ENCODE peak calls at places on chromosomes 16 and 17, in nine cellular contexts. One of them, this sample, is unnamed.

GRCh38 chr17:4485676-4486646 is 12.7 kb upstream of the SPNS2 start:
- DNase-seq in endodermal cell: peak; percentile 49
- DNase-seq in left ventricle myocardium inferior: no peak
- DNase-seq in HCT116: no peak
- DNase-seq in A549: no peak
- DNase-seq in body of pancreas: no peak
- DNase-seq in tibial nerve: no peak
- DNase-seq in lung: no peak
- DNase-seq in heart left ventricle: no peak
- DNase-seq in this sample: peak; percentile 38

GRCh38 chr16:21279501-21279900 is 1.4 kb upstream of the CRYM start:
- DNase-seq in endodermal cell: no peak
- DNase-seq in left ventricle myocardium inferior: no peak
- DNase-seq in HCT116: no peak
- DNase-seq in A549: no peak
- DNase-seq in body of pancreas: no peak
- DNase-seq in tibial nerve: no peak
- DNase-seq in lung: no peak
- DNase-seq in heart left ventricle: no peak
- DNase-seq in this sample: no peak

GRCh38 chr17:15289285-15290185 is 24.4 kb upstream of the PMP22 start:
- DNase-seq in endodermal cell: no peak
- DNase-seq in left ventricle myocardium inferior: no peak
- DNase-seq in HCT116: no peak
- DNase-seq in A549: peak; percentile 97
- DNase-seq in body of pancreas: no peak
- DNase-seq in tibial nerve: no peak
- DNase-seq in lung: no peak
- DNase-seq in heart left ventricle: no peak
- DNase-seq in this sample: no peak

GRCh38 chr16:80594756-80595155 is 54.0 kb downstream of the DYNLRB2 start:
- DNase-seq in endodermal cell: peak; percentile 22
- DNase-seq in left ventricle myocardium inferior: no peak
- DNase-seq in HCT116: no peak
- DNase-seq in A549: no peak
- DNase-seq in body of pancreas: no peak
- DNase-seq in tibial nerve: no peak
- DNase-seq in lung: no peak
- DNase-seq in heart left ventricle: no peak
- DNase-seq in this sample: no peak

GRCh38 chr17:69452664-69453260 is 38.3 kb downstream of the MAP2K6 start:
- DNase-seq in endodermal cell: peak; percentile 38
- DNase-seq in left ventricle myocardium inferior: no peak
- DNase-seq in HCT116: no peak
- DNase-seq in A549: no peak
- DNase-seq in body of pancreas: no peak
- DNase-seq in tibial nerve: no peak
- DNase-seq in lung: no peak
- DNase-seq in heart left ventricle: no peak
- DNase-seq in this sample: no peak

GRCh38 chr17:41588126-41588810 is 1.6 kb upstream of the KRT14 start:
- DNase-seq in endodermal cell: no peak
- DNase-seq in left ventricle myocardium inferior: no peak
- DNase-seq in HCT116: no peak
- DNase-seq in A549: no peak
- DNase-seq in body of pancreas: no peak
- DNase-seq in tibial nerve: no peak
- DNase-seq in lung: no peak
- DNase-seq in heart left ventricle: no peak
- DNase-seq in this sample: no peak

GRCh38 chr16:86324320-86324719 is 186.0 kb upstream of the FOXF1 start:
- DNase-seq in endodermal cell: no peak
- DNase-seq in left ventricle myocardium inferior: no peak
- DNase-seq in HCT116: no peak
- DNase-seq in A549: no peak
- DNase-seq in body of pancreas: no peak
- DNase-seq in tibial nerve: no peak
- DNase-seq in lung: no peak
- DNase-seq in heart left ventricle: no peak
- DNase-seq in this sample: no peak

GRCh38 chr16:2516391-2517240 is 2.9 kb downstream of the ATP6V0C start:
- DNase-seq in endodermal cell: peak; percentile 47
- DNase-seq in left ventricle myocardium inferior: no peak
- DNase-seq in HCT116: no peak
- DNase-seq in A549: no peak
- DNase-seq in body of pancreas: peak; percentile 53
- DNase-seq in tibial nerve: no peak
- DNase-seq in lung: peak; percentile 49
- DNase-seq in heart left ventricle: peak; percentile 25
- DNase-seq in this sample: no peak

GRCh38 chr17:38874505-38875419 is 4.9 kb downstream of the LASP1 start:
- DNase-seq in endodermal cell: peak; percentile 53
- DNase-seq in left ventricle myocardium inferior: no peak
- DNase-seq in HCT116: no peak
- DNase-seq in A549: no peak
- DNase-seq in body of pancreas: no peak
- DNase-seq in tibial nerve: no peak
- DNase-seq in lung: no peak
- DNase-seq in heart left ventricle: no peak
- DNase-seq in this sample: no peak

GRCh38 chr17:38871992-38872605 is 2.2 kb downstream of the LASP1 start:
- DNase-seq in endodermal cell: no peak
- DNase-seq in left ventricle myocardium inferior: no peak
- DNase-seq in HCT116: no peak
- DNase-seq in A549: no peak
- DNase-seq in body of pancreas: no peak
- DNase-seq in tibial nerve: no peak
- DNase-seq in lung: no peak
- DNase-seq in heart left ventricle: no peak
- DNase-seq in this sample: no peak

GRCh38 chr17:38871247-38871991 is 1.6 kb downstream of the LASP1 start:
- DNase-seq in endodermal cell: peak; percentile 91
- DNase-seq in left ventricle myocardium inferior: peak; percentile 50
- DNase-seq in HCT116: no peak
- DNase-seq in A549: peak; percentile 94
- DNase-seq in body of pancreas: peak; percentile 94
- DNase-seq in tibial nerve: peak; percentile 77
- DNase-seq in lung: peak; percentile 80
- DNase-seq in heart left ventricle: peak; percentile 58
- DNase-seq in this sample: peak; percentile 68

GRCh38 chr17:38873646-38874380 is 4.0 kb downstream of the LASP1 start:
- DNase-seq in endodermal cell: peak; percentile 52
- DNase-seq in left ventricle myocardium inferior: no peak
- DNase-seq in HCT116: no peak
- DNase-seq in A549: peak; percentile 66
- DNase-seq in body of pancreas: no peak
- DNase-seq in tibial nerve: no peak
- DNase-seq in lung: no peak
- DNase-seq in heart left ventricle: no peak
- DNase-seq in this sample: no peak

DNA sequence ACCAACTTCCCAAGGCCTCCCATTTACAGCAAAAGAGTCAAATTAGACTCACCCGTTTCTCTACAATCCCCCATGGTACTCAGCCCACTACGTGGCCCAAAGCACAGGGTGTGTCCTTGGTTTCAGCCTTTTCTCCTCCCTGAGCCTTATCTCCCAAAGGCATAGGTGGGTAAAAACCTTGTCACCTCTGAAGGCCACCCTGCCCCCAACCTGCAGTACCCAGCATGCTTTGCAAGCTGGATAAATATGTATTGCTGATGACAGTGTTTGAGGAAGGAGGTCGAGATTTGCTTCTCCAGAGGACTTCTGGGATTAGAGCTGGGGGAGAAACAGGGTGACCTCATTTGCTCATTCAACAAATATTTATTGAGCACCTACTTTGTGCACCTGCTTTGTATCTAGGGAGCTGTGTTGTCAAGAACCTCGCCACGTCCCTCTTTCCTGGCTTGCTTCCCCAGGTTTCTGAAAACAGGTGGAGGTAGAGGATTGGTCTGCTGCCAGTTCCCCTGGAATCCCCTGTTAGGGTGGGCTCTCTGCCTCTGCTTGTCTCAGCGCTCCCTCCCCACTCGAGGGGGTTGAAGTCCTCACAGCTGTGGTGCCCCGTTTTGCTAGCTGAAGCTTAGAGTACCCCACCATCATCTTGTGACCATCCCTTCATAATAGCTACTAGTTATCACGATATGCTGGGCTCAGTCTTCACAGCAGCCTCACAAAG is 3.0 kb downstream of the LASP1 start:
- DNase-seq in endodermal cell: peak; percentile 57
- DNase-seq in left ventricle myocardium inferior: no peak
- DNase-seq in HCT116: no peak
- DNase-seq in A549: peak; percentile 61
- DNase-seq in body of pancreas: peak; percentile 88
- DNase-seq in tibial nerve: no peak
- DNase-seq in lung: no peak
- DNase-seq in heart left ventricle: no peak
- DNase-seq in this sample: no peak
- H3K27ac ChIP-seq in endodermal cell: no peak overlapping the region
- H3K27ac ChIP-seq in left ventricle myocardium inferior: peak overlapping the region; percentile 97
- H3K27ac ChIP-seq in HCT116: peak overlapping the region; percentile 97
- H3K27ac ChIP-seq in A549: peak overlapping the region; percentile 98
- H3K27ac ChIP-seq in body of pancreas: peak overlapping the region; percentile 94
- H3K27ac ChIP-seq in tibial nerve: peak overlapping the region; percentile 28
- H3K27ac ChIP-seq in lung: no peak overlapping the region
- H3K27ac ChIP-seq in heart left ventricle: peak overlapping the region; percentile 97
- H3K27ac ChIP-seq in this sample: peak overlapping the region; percentile 69

GRCh38 chr17:57609878-57610270 is 135.2 kb downstream of the CCDC182 start:
- DNase-seq in endodermal cell: no peak
- DNase-seq in left ventricle myocardium inferior: no peak
- DNase-seq in HCT116: no peak
- DNase-seq in A549: no peak
- DNase-seq in body of pancreas: no peak
- DNase-seq in tibial nerve: no peak
- DNase-seq in lung: no peak
- DNase-seq in heart left ventricle: no peak
- DNase-seq in this sample: no peak

GRCh38 chr17:57607553-57608120 is 137.5 kb downstream of the CCDC182 start:
- DNase-seq in endodermal cell: no peak
- DNase-seq in left ventricle myocardium inferior: no peak
- DNase-seq in HCT116: no peak
- DNase-seq in A549: no peak
- DNase-seq in body of pancreas: no peak
- DNase-seq in tibial nerve: no peak
- DNase-seq in lung: no peak
- DNase-seq in heart left ventricle: no peak
- DNase-seq in this sample: no peak

GRCh38 chr17:57608369-57609124 is 136.6 kb downstream of the CCDC182 start:
- DNase-seq in endodermal cell: no peak
- DNase-seq in left ventricle myocardium inferior: no peak
- DNase-seq in HCT116: no peak
- DNase-seq in A549: no peak
- DNase-seq in body of pancreas: no peak
- DNase-seq in tibial nerve: no peak
- DNase-seq in lung: no peak
- DNase-seq in heart left ventricle: no peak
- DNase-seq in this sample: no peak

GRCh38 chr17:57606111-57606875 is 138.8 kb downstream of the CCDC182 start:
- DNase-seq in endodermal cell: no peak
- DNase-seq in left ventricle myocardium inferior: no peak
- DNase-seq in HCT116: no peak
- DNase-seq in A549: no peak
- DNase-seq in body of pancreas: no peak
- DNase-seq in tibial nerve: no peak
- DNase-seq in lung: no peak
- DNase-seq in heart left ventricle: no peak
- DNase-seq in this sample: no peak

DNA sequence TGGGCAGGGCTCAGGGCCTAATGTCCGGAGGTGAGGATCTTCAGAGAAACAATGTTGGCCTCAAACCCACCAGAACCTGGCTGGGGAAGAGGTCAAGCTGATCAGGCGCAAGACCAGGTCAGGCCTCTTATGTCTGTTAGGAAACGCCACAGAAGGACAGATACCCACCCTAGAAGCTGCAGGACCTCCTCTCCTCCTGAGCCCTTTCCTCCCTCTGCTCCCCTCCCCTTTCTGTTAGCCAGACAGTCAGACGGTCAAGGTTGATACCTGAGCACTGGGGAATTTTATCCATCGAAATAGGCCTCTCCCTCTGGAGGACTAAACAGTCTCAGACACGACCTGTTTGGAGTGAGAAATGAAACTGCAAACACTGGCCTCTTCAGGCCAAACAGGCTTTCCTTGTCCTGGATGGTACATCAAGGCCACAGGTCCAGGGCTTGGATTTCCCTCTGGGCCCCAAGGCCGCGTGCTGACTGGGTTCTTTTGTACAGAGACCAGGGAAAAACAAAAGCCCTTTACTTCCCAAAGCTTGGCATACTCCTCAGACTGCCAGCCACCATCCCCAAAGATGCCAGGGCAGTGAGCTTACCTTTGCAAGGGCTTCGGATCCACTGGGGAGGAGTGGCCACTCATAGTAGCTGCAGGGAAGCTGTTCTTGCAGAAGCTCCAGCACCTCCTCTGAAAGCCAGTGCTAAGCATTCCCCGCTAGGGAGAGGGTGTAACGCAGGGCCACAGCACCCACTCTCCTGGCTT is 135.8 kb downstream of the CCDC182 start:
- DNase-seq in endodermal cell: no peak
- DNase-seq in left ventricle myocardium inferior: no peak
- DNase-seq in HCT116: no peak
- DNase-seq in A549: no peak
- DNase-seq in body of pancreas: peak; percentile 57
- DNase-seq in tibial nerve: no peak
- DNase-seq in lung: no peak
- DNase-seq in heart left ventricle: no peak
- DNase-seq in this sample: no peak
- H3K27ac ChIP-seq in endodermal cell: no peak overlapping the region
- H3K27ac ChIP-seq in left ventricle myocardium inferior: no peak overlapping the region
- H3K27ac ChIP-seq in HCT116: no peak overlapping the region
- H3K27ac ChIP-seq in A549: no peak overlapping the region
- H3K27ac ChIP-seq in body of pancreas: no peak overlapping the region
- H3K27ac ChIP-seq in tibial nerve: no peak overlapping the region
- H3K27ac ChIP-seq in lung: no peak overlapping the region
- H3K27ac ChIP-seq in heart left ventricle: no peak overlapping the region
- H3K27ac ChIP-seq in this sample: no peak overlapping the region

GRCh38 chr17:31699281-31699680 is 159.8 kb downstream of the COPRS start:
- DNase-seq in endodermal cell: no peak
- DNase-seq in left ventricle myocardium inferior: no peak
- DNase-seq in HCT116: no peak
- DNase-seq in A549: no peak
- DNase-seq in body of pancreas: no peak
- DNase-seq in tibial nerve: no peak
- DNase-seq in lung: no peak
- DNase-seq in heart left ventricle: no peak
- DNase-seq in this sample: no peak
- H3K27ac ChIP-seq in endodermal cell: no peak overlapping the region
- H3K27ac ChIP-seq in left ventricle myocardium inferior: no peak overlapping the region
- H3K27ac ChIP-seq in HCT116: no peak overlapping the region
- H3K27ac ChIP-seq in A549: no peak overlapping the region
- H3K27ac ChIP-seq in body of pancreas: no peak overlapping the region
- H3K27ac ChIP-seq in tibial nerve: no peak overlapping the region
- H3K27ac ChIP-seq in lung: no peak overlapping the region
- H3K27ac ChIP-seq in heart left ventricle: no peak overlapping the region
- H3K27ac ChIP-seq in this sample: no peak overlapping the region

GRCh38 chr16:84595052-84595481 is 22.8 kb downstream of the COTL1 start:
- DNase-seq in endodermal cell: no peak
- DNase-seq in left ventricle myocardium inferior: no peak
- DNase-seq in HCT116: no peak
- DNase-seq in A549: no peak
- DNase-seq in body of pancreas: peak; percentile 73
- DNase-seq in tibial nerve: no peak
- DNase-seq in lung: no peak
- DNase-seq in heart left ventricle: no peak
- DNase-seq in this sample: no peak

GRCh38 chr16:84596161-84596560 is 21.7 kb downstream of the COTL1 start:
- DNase-seq in endodermal cell: no peak
- DNase-seq in left ventricle myocardium inferior: no peak
- DNase-seq in HCT116: no peak
- DNase-seq in A549: no peak
- DNase-seq in body of pancreas: no peak
- DNase-seq in tibial nerve: no peak
- DNase-seq in lung: no peak
- DNase-seq in heart left ventricle: no peak
- DNase-seq in this sample: no peak

GRCh38 chr16:84593825-84594724 is 23.8 kb downstream of the COTL1 start:
- DNase-seq in endodermal cell: no peak
- DNase-seq in left ventricle myocardium inferior: no peak
- DNase-seq in HCT116: no peak
- DNase-seq in A549: no peak
- DNase-seq in body of pancreas: peak; percentile 59
- DNase-seq in tibial nerve: no peak
- DNase-seq in lung: peak; percentile 55
- DNase-seq in heart left ventricle: no peak
- DNase-seq in this sample: peak; percentile 79

GRCh38 chr16:84592718-84593117 is 25.2 kb downstream of the COTL1 start:
- DNase-seq in endodermal cell: no peak
- DNase-seq in left ventricle myocardium inferior: no peak
- DNase-seq in HCT116: no peak
- DNase-seq in A549: no peak
- DNase-seq in body of pancreas: no peak
- DNase-seq in tibial nerve: no peak
- DNase-seq in lung: no peak
- DNase-seq in heart left ventricle: no peak
- DNase-seq in this sample: no peak

DNA sequence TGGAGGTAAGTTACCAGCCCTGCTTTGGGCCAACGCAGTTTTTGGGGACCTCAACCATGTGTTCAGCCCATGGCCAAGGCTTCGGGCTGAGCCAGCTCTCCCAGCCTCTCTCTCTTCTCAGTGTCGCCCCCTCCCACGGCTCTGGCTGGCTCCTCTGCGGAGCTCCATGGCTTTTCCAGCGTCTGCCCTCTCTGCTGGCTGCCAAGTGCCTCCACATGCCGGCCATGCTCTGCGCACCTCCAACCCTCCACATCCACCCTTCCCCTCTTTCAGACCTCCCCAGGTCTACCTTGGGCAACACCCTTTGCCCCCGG is 23.2 kb downstream of the COTL1 start:
- DNase-seq in endodermal cell: no peak
- DNase-seq in left ventricle myocardium inferior: no peak
- DNase-seq in HCT116: no peak
- DNase-seq in A549: no peak
- DNase-seq in body of pancreas: no peak
- DNase-seq in tibial nerve: no peak
- DNase-seq in lung: no peak
- DNase-seq in heart left ventricle: no peak
- DNase-seq in this sample: no peak
- H3K27ac ChIP-seq in endodermal cell: peak overlapping the region; percentile 61
- H3K27ac ChIP-seq in left ventricle myocardium inferior: no peak overlapping the region
- H3K27ac ChIP-seq in HCT116: no peak overlapping the region
- H3K27ac ChIP-seq in A549: no peak overlapping the region
- H3K27ac ChIP-seq in body of pancreas: peak overlapping the region; percentile 34
- H3K27ac ChIP-seq in tibial nerve: no peak overlapping the region
- H3K27ac ChIP-seq in lung: no peak overlapping the region
- H3K27ac ChIP-seq in heart left ventricle: no peak overlapping the region
- H3K27ac ChIP-seq in this sample: peak overlapping the region; percentile 81